ENCODE peak calls at places on chromosomes 12 and 14, in seven cellular contexts. P is HuH-7; M is CD4-positive, alpha-beta memory T cell; N is NCI-H2029 treated with DMSO at 0.1 percent for 48 hours; V is NCI-H1092 treated with DMSO at 0.1 percent for 48 hours; T is ovary; C is brain microvascular endothelial cell. Z is an unnamed sample.
A peak's percentile ranks its signal among the peaks of the same experiment; 100 is the strongest.

GRCh38 chr12:83039413-83039812 is 352.7 kb downstream of the TMTC2 start:
- DNase-seq in P (no peak), N (no peak), V (no peak), M (no peak), T (no peak), C (no peak), Z (no peak)

GRCh38 chr14:28119849-28120248 is 646.7 kb upstream of the FOXG1 start:
- DNase-seq in C (no peak), P (no peak), M (no peak), T (no peak), N (no peak), V (no peak), Z (no peak)

GRCh38 chr12:82383930-82384513 is 25.7 kb downstream of the METTL25 start:
- DNase-seq in T (no peak), P (no peak), N (no peak), C (peak; percentile 25), M (no peak), V (no peak), Z (no peak)

GRCh38 chr12:41466762-41467270 is 278.7 kb downstream of the PDZRN4 start:
- DNase-seq in V (no peak), T (no peak), C (no peak), N (no peak), P (peak; percentile 8), M (no peak), Z (no peak)

GRCh38 chr12:60693019-60693626 is 1097.3 kb downstream of the SLC16A7 start:
- DNase-seq in N (no peak), V (no peak), T (no peak), C (peak; percentile 24), P (no peak), M (no peak), Z (no peak)

GRCh38 chr12:116910645-116911449 is at the start of gene FBXW8:
- DNase-seq in N (peak; percentile 41), T (peak; percentile 82), V (peak; percentile 68), P (peak; percentile 66), C (peak; percentile 68), M (peak; percentile 55), Z (no peak)

GRCh38 chr14:103132381-103133212 is 9.3 kb downstream of the TNFAIP2 start:
- DNase-seq in C (peak; percentile 69), V (no peak), P (no peak), N (no peak), T (peak; percentile 57), M (no peak), Z (no peak)

GRCh38 chr12:89947437-89948265 is 239.0 kb upstream of the ATP2B1 start:
- DNase-seq in C (peak; percentile 81), T (peak; percentile 11), M (no peak), V (peak; percentile 13), P (no peak), N (no peak), Z (peak; percentile 77)

GRCh38 chr12:124389537-124390441 is 94.9 kb downstream of the RFLNA start:
- DNase-seq in P (peak; percentile 64), T (no peak), N (no peak), V (no peak), M (no peak), C (no peak), Z (no peak)

GRCh38 chr12:31482816-31483215 is 108.1 kb downstream of the DENND5B start:
- DNase-seq in C (peak; percentile 64), M (no peak), V (no peak), T (no peak), N (no peak), P (no peak), Z (no peak)

GRCh38 chr14:88613552-88614010 is 50.7 kb downstream of the ZC3H14 start:
- DNase-seq in P (peak; percentile 46), T (no peak), V (peak; percentile 28), C (peak; percentile 38), N (no peak), M (no peak), Z (no peak)

GRCh38 chr12:30145351-30146017 is 361.7 kb upstream of the TMTC1 start:
- DNase-seq in P (no peak), T (no peak), N (no peak), M (no peak), V (no peak), C (no peak), Z (no peak)

GRCh38 chr14:102949062-102949800 is 26.8 kb downstream of the AMN start:
- DNase-seq in M (peak; percentile 60), N (peak; percentile 29), C (peak; percentile 22), V (no peak), T (no peak), P (no peak), Z (peak; percentile 54)

GRCh38 chr12:42684171-42685071 is 94.9 kb upstream of the PRICKLE1 start:
- DNase-seq in V (no peak), T (no peak), P (no peak), C (no peak), N (no peak), M (no peak), Z (no peak)

GRCh38 chr14:103521438-103521961 is 1.1 kb downstream of the CKB start:
- DNase-seq in C (no peak), P (no peak), N (no peak), M (no peak), V (no peak), T (no peak), Z (no peak)

GRCh38 chr14:71680733-71681387 is 251.4 kb upstream of the RGS6 start:
- DNase-seq in C (no peak), T (no peak), P (no peak), V (no peak), N (no peak), M (no peak), Z (no peak)

GRCh38 chr12:38538319-38538718 is 221.7 kb downstream of the ALG10B start:
- DNase-seq in T (no peak), V (no peak), M (no peak), N (no peak), C (no peak), P (no peak), Z (no peak)

GRCh38 chr14:100211366-100211765 is 27.6 kb upstream of the YY1 start:
- DNase-seq in V (no peak), P (no peak), M (no peak), N (no peak), T (no peak), C (no peak), Z (no peak)

GRCh38 chr12:9649532-9649940 is 20.0 kb upstream of the CLEC2D start:
- DNase-seq in P (no peak), M (no peak), T (no peak), N (no peak), V (no peak), C (no peak), Z (no peak)

GRCh38 chr14:99574099-99574880 is 29.7 kb downstream of the CCDC85C start:
- DNase-seq in M (no peak), V (peak; percentile 31), T (peak; percentile 80), C (peak; percentile 55), N (no peak), P (peak; percentile 74), Z (no peak)

GRCh38 chr14:30375280-30375892 is 183.6 kb upstream of the G2E3 start:
- DNase-seq in V (peak; percentile 49), P (peak; percentile 60), M (peak; percentile 39), C (peak; percentile 76), T (peak; percentile 18), N (no peak), Z (peak; percentile 9)

GRCh38 chr14:97432586-97432985 is 635.4 kb downstream of the VRK1 start:
- DNase-seq in P (no peak), M (no peak), C (no peak), V (no peak), N (no peak), T (no peak), Z (no peak)

GRCh38 chr12:125247477-125247876 is 182.2 kb downstream of the AACS start:
- DNase-seq in C (no peak), M (no peak), P (no peak), T (no peak), V (no peak), N (no peak), Z (no peak)

GRCh38 chr14:102775855-102776760 is 1.1 kb upstream of the TRAF3 start:
- DNase-seq in C (peak; percentile 76), P (no peak), M (no peak), N (no peak), V (no peak), T (peak; percentile 31), Z (no peak)

GRCh38 chr12:42128888-42129287 is 15.8 kb downstream of the GXYLT1 start:
- DNase-seq in N (no peak), M (no peak), C (no peak), T (no peak), P (no peak), V (no peak), Z (no peak)

GRCh38 chr14:41606249-41607118 is at the start of gene LRFN5:
- DNase-seq in M (no peak), V (peak; percentile 96), C (no peak), N (no peak), P (peak; percentile 34), T (peak; percentile 65), Z (no peak)